ENCODE peak calls at places on chromosome 12, in nine cellular contexts. One of them, this sample, is unnamed.

GRCh38 chr12:6532051-6532926 is 2.0 kb upstream of the GAPDH start:
- DNase-seq in endothelial cell of umbilical vein: peak
- DNase-seq in heart left ventricle: peak
- DNase-seq in transverse colon: peak
- DNase-seq in K562: peak
- DNase-seq in GM12878: no peak
- DNase-seq in A549: peak
- DNase-seq in testis: no peak
- DNase-seq in Peyer's patch: peak
- DNase-seq in this sample: no peak

GRCh38 chr12:20434993-20435392 is 66.7 kb downstream of the PDE3A start:
- DNase-seq in endothelial cell of umbilical vein: peak
- DNase-seq in heart left ventricle: no peak
- DNase-seq in transverse colon: no peak
- DNase-seq in K562: no peak
- DNase-seq in GM12878: no peak
- DNase-seq in A549: no peak
- DNase-seq in testis: no peak
- DNase-seq in Peyer's patch: no peak
- DNase-seq in this sample: no peak

GRCh38 chr12:88448337-88448944 is 131.8 kb downstream of the KITLG start:
- DNase-seq in endothelial cell of umbilical vein: no peak
- DNase-seq in heart left ventricle: no peak
- DNase-seq in transverse colon: no peak
- DNase-seq in K562: no peak
- DNase-seq in GM12878: no peak
- DNase-seq in A549: no peak
- DNase-seq in testis: no peak
- DNase-seq in Peyer's patch: no peak
- DNase-seq in this sample: no peak

GRCh38 chr12:57626111-57626928 is 6.7 kb downstream of the B4GALNT1 start:
- DNase-seq in endothelial cell of umbilical vein: no peak
- DNase-seq in heart left ventricle: no peak
- DNase-seq in transverse colon: no peak
- DNase-seq in K562: no peak
- DNase-seq in GM12878: no peak
- DNase-seq in A549: no peak
- DNase-seq in testis: no peak
- DNase-seq in Peyer's patch: no peak
- DNase-seq in this sample: no peak

GRCh38 chr12:98725481-98726247 is 80.6 kb downstream of the APAF1 start:
- DNase-seq in endothelial cell of umbilical vein: peak
- DNase-seq in heart left ventricle: no peak
- DNase-seq in transverse colon: no peak
- DNase-seq in K562: no peak
- DNase-seq in GM12878: no peak
- DNase-seq in A549: no peak
- DNase-seq in testis: peak
- DNase-seq in Peyer's patch: no peak
- DNase-seq in this sample: no peak

GRCh38 chr12:111446631-111447570 is 41.2 kb downstream of the SH2B3 start:
- DNase-seq in endothelial cell of umbilical vein: no peak
- DNase-seq in heart left ventricle: no peak
- DNase-seq in transverse colon: peak
- DNase-seq in K562: no peak
- DNase-seq in GM12878: no peak
- DNase-seq in A549: no peak
- DNase-seq in testis: peak
- DNase-seq in Peyer's patch: peak
- DNase-seq in this sample: no peak

GRCh38 chr12:26062566-26062965 is 62.3 kb downstream of the BHLHE41 start:
- DNase-seq in endothelial cell of umbilical vein: no peak
- DNase-seq in heart left ventricle: no peak
- DNase-seq in transverse colon: no peak
- DNase-seq in K562: no peak
- DNase-seq in GM12878: no peak
- DNase-seq in A549: no peak
- DNase-seq in testis: no peak
- DNase-seq in Peyer's patch: no peak
- DNase-seq in this sample: no peak

GRCh38 chr12:12331244-12331771 is 18.7 kb downstream of the MANSC1 start:
- DNase-seq in endothelial cell of umbilical vein: no peak
- DNase-seq in heart left ventricle: no peak
- DNase-seq in transverse colon: no peak
- DNase-seq in K562: no peak
- DNase-seq in GM12878: no peak
- DNase-seq in A549: no peak
- DNase-seq in testis: no peak
- DNase-seq in Peyer's patch: no peak
- DNase-seq in this sample: no peak

GRCh38 chr12:9813821-9814798 is 13.2 kb upstream of the KLRF1 start:
- DNase-seq in endothelial cell of umbilical vein: peak
- DNase-seq in heart left ventricle: peak
- DNase-seq in transverse colon: peak
- DNase-seq in K562: peak
- DNase-seq in GM12878: peak
- DNase-seq in A549: peak
- DNase-seq in testis: peak
- DNase-seq in Peyer's patch: peak
- DNase-seq in this sample: peak

GRCh38 chr12:47364251-47364650 is 284.5 kb upstream of the AMIGO2 start:
- DNase-seq in endothelial cell of umbilical vein: no peak
- DNase-seq in heart left ventricle: no peak
- DNase-seq in transverse colon: no peak
- DNase-seq in K562: no peak
- DNase-seq in GM12878: no peak
- DNase-seq in A549: no peak
- DNase-seq in testis: no peak
- DNase-seq in Peyer's patch: no peak
- DNase-seq in this sample: no peak

GRCh38 chr12:47361389-47362031 is 281.8 kb upstream of the AMIGO2 start:
- DNase-seq in endothelial cell of umbilical vein: no peak
- DNase-seq in heart left ventricle: peak
- DNase-seq in transverse colon: peak
- DNase-seq in K562: peak
- DNase-seq in GM12878: no peak
- DNase-seq in A549: no peak
- DNase-seq in testis: peak
- DNase-seq in Peyer's patch: peak
- DNase-seq in this sample: peak

GRCh38 chr12:47360771-47361388 is 281.1 kb upstream of the AMIGO2 start:
- DNase-seq in endothelial cell of umbilical vein: peak
- DNase-seq in heart left ventricle: no peak
- DNase-seq in transverse colon: no peak
- DNase-seq in K562: peak
- DNase-seq in GM12878: no peak
- DNase-seq in A549: no peak
- DNase-seq in testis: no peak
- DNase-seq in Peyer's patch: peak
- DNase-seq in this sample: no peak

GRCh38 chr12:47366203-47366978 is 286.6 kb upstream of the AMIGO2 start:
- DNase-seq in endothelial cell of umbilical vein: no peak
- DNase-seq in heart left ventricle: no peak
- DNase-seq in transverse colon: no peak
- DNase-seq in K562: no peak
- DNase-seq in GM12878: no peak
- DNase-seq in A549: no peak
- DNase-seq in testis: no peak
- DNase-seq in Peyer's patch: no peak
- DNase-seq in this sample: no peak

GRCh38 chr12:47362131-47362686 is 282.4 kb upstream of the AMIGO2 start:
- DNase-seq in endothelial cell of umbilical vein: peak
- DNase-seq in heart left ventricle: no peak
- DNase-seq in transverse colon: no peak
- DNase-seq in K562: no peak
- DNase-seq in GM12878: no peak
- DNase-seq in A549: no peak
- DNase-seq in testis: no peak
- DNase-seq in Peyer's patch: no peak
- DNase-seq in this sample: no peak
- H3K27ac ChIP-seq in endothelial cell of umbilical vein: no peak
- H3K27ac ChIP-seq in heart left ventricle: no peak
- H3K27ac ChIP-seq in transverse colon: peak
- H3K27ac ChIP-seq in K562: peak
- H3K27ac ChIP-seq in GM12878: no peak
- H3K27ac ChIP-seq in A549: peak
- H3K27ac ChIP-seq in testis: no peak
- H3K27ac ChIP-seq in Peyer's patch: no peak
- H3K27ac ChIP-seq in this sample: peak

DNA sequence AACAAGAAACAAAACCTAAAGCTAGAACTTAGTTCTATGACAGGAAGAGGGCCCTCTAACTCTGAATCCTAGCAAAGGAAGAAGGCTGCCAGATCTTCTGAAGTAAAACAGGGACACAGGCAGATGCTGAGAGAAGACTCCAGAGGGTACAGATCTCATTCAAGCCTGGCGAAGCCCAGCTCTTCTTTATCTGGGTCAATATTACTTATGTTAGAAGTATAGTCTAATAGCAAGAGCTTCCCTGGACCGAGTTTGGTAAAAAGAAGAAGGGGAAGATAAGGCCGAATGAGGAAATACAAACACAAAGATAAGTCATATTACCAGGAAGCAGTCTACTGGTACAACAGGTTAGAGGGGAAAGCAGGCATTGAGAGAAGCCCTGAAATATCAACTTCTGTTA is 79.9 kb upstream of the CCDC91 start:
- DNase-seq in endothelial cell of umbilical vein: no peak
- DNase-seq in heart left ventricle: no peak
- DNase-seq in transverse colon: no peak
- DNase-seq in K562: no peak
- DNase-seq in GM12878: no peak
- DNase-seq in A549: no peak
- DNase-seq in testis: no peak
- DNase-seq in Peyer's patch: no peak
- DNase-seq in this sample: no peak
- TF ChIP-seq CTCF in endothelial cell of umbilical vein: no peak
- TF ChIP-seq CTCF in heart left ventricle: no peak
- TF ChIP-seq CTCF in transverse colon: no peak
- TF ChIP-seq CTCF in K562: peak
- TF ChIP-seq CTCF in GM12878: no peak
- TF ChIP-seq CTCF in A549: no peak
- TF ChIP-seq CTCF in testis: no peak
- TF ChIP-seq CTCF in Peyer's patch: no peak
- TF ChIP-seq CTCF in this sample: no peak

DNA sequence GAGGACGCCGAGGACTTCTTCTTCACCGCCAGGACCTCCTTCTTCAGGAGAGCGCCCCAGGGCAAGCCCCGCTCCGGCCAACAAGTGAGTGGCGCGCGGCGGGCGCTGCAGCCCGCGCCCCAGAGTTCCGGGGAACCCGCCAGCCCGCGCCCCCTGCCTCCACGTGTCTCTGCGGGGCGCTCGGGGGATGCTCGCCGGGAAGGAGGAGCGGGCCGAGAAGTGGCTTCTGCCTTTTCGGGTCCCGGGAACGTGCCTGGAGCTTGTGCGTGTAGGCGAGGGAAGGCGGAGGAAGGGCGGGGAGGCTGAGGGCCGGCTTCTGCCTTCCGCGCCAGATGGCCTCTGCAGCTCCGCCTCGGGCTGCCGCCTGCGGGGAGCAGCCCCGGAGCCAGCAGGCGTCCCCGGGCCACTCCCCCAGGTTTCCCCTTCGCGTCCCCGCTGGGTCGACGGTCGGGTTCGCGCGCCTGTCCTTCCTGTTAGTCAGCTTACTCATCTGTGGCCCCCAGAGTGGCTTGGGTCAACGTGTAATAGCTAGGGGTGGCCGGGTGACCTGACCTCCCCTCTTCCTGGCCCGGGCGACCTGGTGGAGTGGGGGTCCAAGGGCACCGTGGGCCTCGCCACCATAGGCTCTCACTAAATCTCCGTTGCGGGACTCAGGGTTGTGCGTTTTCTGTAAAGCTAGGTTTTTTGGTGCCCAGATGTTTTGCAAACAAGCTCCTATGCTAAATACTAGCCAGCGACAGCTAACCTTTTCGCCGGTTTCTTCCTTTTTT is 550 bp downstream of the RASSF3 start:
- DNase-seq in endothelial cell of umbilical vein: peak
- DNase-seq in heart left ventricle: peak
- DNase-seq in transverse colon: peak
- DNase-seq in K562: peak
- DNase-seq in GM12878: no peak
- DNase-seq in A549: peak
- DNase-seq in testis: peak
- DNase-seq in Peyer's patch: peak
- DNase-seq in this sample: no peak
- TF ChIP-seq POLR2A in endothelial cell of umbilical vein: peak
- TF ChIP-seq POLR2A in heart left ventricle: no peak
- TF ChIP-seq POLR2A in transverse colon: peak
- TF ChIP-seq POLR2A in K562: peak
- TF ChIP-seq POLR2A in GM12878: peak
- TF ChIP-seq POLR2A in A549: no peak
- TF ChIP-seq POLR2A in testis: no peak
- TF ChIP-seq POLR2A in Peyer's patch: no peak
- TF ChIP-seq POLR2A in this sample: no peak

DNA sequence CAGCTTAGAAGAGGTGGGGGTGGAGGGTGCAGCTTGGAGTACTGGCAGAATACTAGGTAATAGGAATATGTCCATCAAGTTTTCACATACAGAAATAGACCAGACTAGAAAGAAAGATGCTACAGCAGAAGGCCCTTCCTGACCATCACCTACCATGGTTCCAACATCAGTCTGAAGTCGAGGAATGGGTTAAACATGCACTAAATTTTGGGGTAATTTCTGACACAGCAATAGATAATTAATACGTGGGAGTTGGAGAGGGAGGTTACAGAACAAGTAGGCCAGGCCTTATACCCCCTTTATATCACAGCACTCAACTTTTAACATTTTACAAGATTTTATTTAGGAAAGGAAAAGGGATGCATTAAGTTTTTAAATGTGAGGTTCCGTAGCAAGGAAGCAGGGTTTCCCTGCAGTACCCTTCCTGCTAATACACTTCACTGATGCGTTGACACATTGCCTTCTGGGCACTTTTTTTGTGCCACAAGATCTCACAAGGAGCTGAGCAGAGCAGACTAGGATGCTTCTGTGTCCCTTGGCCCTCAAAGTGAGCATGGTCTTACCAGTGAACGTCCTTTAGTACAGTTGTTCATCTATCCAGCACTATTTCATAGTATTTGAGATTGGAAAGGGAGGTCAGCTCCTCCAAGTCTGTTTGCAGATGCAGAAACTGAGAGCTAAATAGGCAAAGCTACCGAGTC is 50.8 kb downstream of the EID3 start:
- DNase-seq in endothelial cell of umbilical vein: no peak
- DNase-seq in heart left ventricle: no peak
- DNase-seq in transverse colon: no peak
- DNase-seq in K562: no peak
- DNase-seq in GM12878: no peak
- DNase-seq in A549: no peak
- DNase-seq in testis: no peak
- DNase-seq in Peyer's patch: no peak
- DNase-seq in this sample: no peak
- H3K27ac ChIP-seq in endothelial cell of umbilical vein: no peak
- H3K27ac ChIP-seq in heart left ventricle: no peak
- H3K27ac ChIP-seq in transverse colon: no peak
- H3K27ac ChIP-seq in K562: no peak
- H3K27ac ChIP-seq in GM12878: no peak
- H3K27ac ChIP-seq in A549: peak
- H3K27ac ChIP-seq in testis: no peak
- H3K27ac ChIP-seq in Peyer's patch: no peak
- H3K27ac ChIP-seq in this sample: no peak